ENCODE peak calls at places on chromosomes 2 and 18, in eight cellular contexts. K, M, A, F, S, W, L and V are unnamed samples. For H3K4me1, the result is how much of the 10 kb centered on the place peaks cover.

GRCh38 chr2:228417966-228418365 is 236.5 kb upstream of the SPHKAP start:
- DNase-seq in K (no peak), M (no peak), A (no peak), F (no peak), S (no peak), W (no peak), L (no peak), V (no peak)

GRCh38 chr2:8252997-8253694 is 428.7 kb upstream of the ID2 start:
- DNase-seq in K (no peak), M (no peak), A (no peak), F (no peak), S (no peak), W (no peak), L (no peak), V (no peak)

GRCh38 chr18:59996370-59996966 is 96.7 kb downstream of the PMAIP1 start:
- DNase-seq in K (no peak), M (peak), A (peak), F (no peak), S (no peak), W (peak), L (peak), V (no peak)

GRCh38 chr18:22564036-22564435 is 146.3 kb upstream of the CTAGE1 start:
- DNase-seq in K (no peak), M (no peak), A (no peak), F (no peak), S (no peak), W (peak), L (no peak), V (no peak)

GRCh38 chr2:9095690-9096089 is 92.2 kb upstream of the MBOAT2 start:
- DNase-seq in K (peak), M (no peak), A (no peak), F (no peak), S (peak), W (peak), L (no peak), V (peak)

GRCh38 chr2:7419814-7420213 is 502.6 kb downstream of the RNF144A start:
- DNase-seq in K (no peak), M (no peak), A (no peak), F (no peak), S (no peak), W (no peak), L (no peak), V (no peak)

GRCh38 chr2:271917-272316 is 7.2 kb downstream of the ACP1 start:
- DNase-seq in K (no peak), M (no peak), A (no peak), F (no peak), S (no peak), W (no peak), L (no peak), V (no peak)

GRCh38 chr2:12728221-12728777 is 11.6 kb downstream of the TRIB2 start:
- DNase-seq in K (no peak), M (no peak), A (no peak), F (no peak), S (no peak), W (no peak), L (no peak), V (peak)

GRCh38 chr2:240129731-240130392 is 6.2 kb downstream of the COPS9 start:
- DNase-seq in K (peak), M (no peak), A (no peak), F (no peak), S (no peak), W (no peak), L (no peak), V (peak)

GRCh38 chr2:159612255-159612901 is 4.0 kb downstream of the BAZ2B start:
- DNase-seq in K (no peak), M (no peak), A (no peak), F (no peak), S (no peak), W (peak), L (no peak), V (no peak)

GRCh38 chr18:55539240-55539639 is 48.8 kb downstream of the TCF4 start:
- DNase-seq in K (no peak), M (no peak), A (no peak), F (no peak), S (no peak), W (no peak), L (no peak), V (no peak)

GRCh38 chr18:24022141-24022540 is 7.6 kb downstream of the TTC39C start:
- DNase-seq in K (no peak), M (no peak), A (no peak), F (no peak), S (no peak), W (no peak), L (no peak), V (no peak)

GRCh38 chr2:71821856-71822255 is 325.8 kb downstream of the CYP26B1 start:
- DNase-seq in K (no peak), M (no peak), A (no peak), F (no peak), S (no peak), W (no peak), L (no peak), V (no peak)

GRCh38 chr2:160842286-160842685 is 317.9 kb upstream of the TANK start:
- DNase-seq in K (no peak), M (no peak), A (no peak), F (no peak), S (no peak), W (no peak), L (no peak), V (no peak)

GRCh38 chr2:126880262-126880800 is 18.4 kb upstream of the TEX51 start:
- DNase-seq in K (no peak), M (no peak), A (no peak), F (no peak), S (no peak), W (no peak), L (no peak), V (no peak)

GRCh38 chr2:134576478-134576877 is 142.3 kb downstream of the TMEM163 start:
- DNase-seq in K (no peak), M (no peak), A (no peak), F (no peak), S (no peak), W (no peak), L (no peak), V (no peak)

GRCh38 chr2:175630319-175631246 is 371.5 kb downstream of the LNPK start:
- DNase-seq in K (no peak), M (no peak), A (no peak), F (no peak), S (no peak), W (no peak), L (peak), V (no peak)

GRCh38 chr2:226137201-226137811 is 662.3 kb downstream of the IRS1 start:
- DNase-seq in K (no peak), M (no peak), A (no peak), F (no peak), S (no peak), W (no peak), L (peak), V (no peak)

GRCh38 chr2:53535234-53535867 is 232.3 kb upstream of the CHAC2 start:
- DNase-seq in K (no peak), M (no peak), A (no peak), F (no peak), S (no peak), W (no peak), L (no peak), V (no peak)

GRCh38 chr2:53075760-53076159 is 691.8 kb upstream of the CHAC2 start:
- DNase-seq in K (no peak), M (peak), A (no peak), F (no peak), S (no peak), W (no peak), L (no peak), V (no peak)

GRCh38 chr2:54561795-54562592 is 105.9 kb downstream of the SPTBN1 start:
- DNase-seq in K (no peak), M (no peak), A (no peak), F (no peak), S (no peak), W (no peak), L (no peak), V (no peak)

GRCh38 chr2:98771771-98772521 is 41.0 kb upstream of the MGAT4A start:
- DNase-seq in K (no peak), M (no peak), A (no peak), F (no peak), S (no peak), W (no peak), L (no peak), V (peak)

GRCh38 chr2:202339052-202339870 is 36.9 kb upstream of the BMPR2 start:
- DNase-seq in K (no peak), M (no peak), A (peak), F (no peak), S (no peak), W (peak), L (peak), V (no peak)

GRCh38 chr2:161423351-161424178 is 7.5 kb downstream of the TBR1 start:
- DNase-seq in K (no peak), M (no peak), A (no peak), F (no peak), S (no peak), W (no peak), L (no peak), V (no peak)

GRCh38 chr18:77366725-77367641 is 117.3 kb downstream of the GALR1 start:
- DNase-seq in K (no peak), M (peak), A (peak), F (peak), S (peak), W (no peak), L (peak), V (no peak)

GRCh38 chr2:136363921-136364320 is 246.0 kb upstream of the CXCR4 start:
- DNase-seq in K (no peak), M (no peak), A (no peak), F (no peak), S (no peak), W (peak), L (no peak), V (no peak)

GRCh38 chr2:178865121-178865520 is 57.9 kb upstream of the TTN start:
- DNase-seq in K (no peak), M (no peak), A (no peak), F (no peak), S (peak), W (peak), L (no peak), V (no peak)

GRCh38 chr2:80464275-80464674 is 159.7 kb upstream of the LRRTM1 start:
- DNase-seq in K (no peak), M (no peak), A (no peak), F (no peak), S (no peak), W (no peak), L (no peak), V (no peak)

DNA sequence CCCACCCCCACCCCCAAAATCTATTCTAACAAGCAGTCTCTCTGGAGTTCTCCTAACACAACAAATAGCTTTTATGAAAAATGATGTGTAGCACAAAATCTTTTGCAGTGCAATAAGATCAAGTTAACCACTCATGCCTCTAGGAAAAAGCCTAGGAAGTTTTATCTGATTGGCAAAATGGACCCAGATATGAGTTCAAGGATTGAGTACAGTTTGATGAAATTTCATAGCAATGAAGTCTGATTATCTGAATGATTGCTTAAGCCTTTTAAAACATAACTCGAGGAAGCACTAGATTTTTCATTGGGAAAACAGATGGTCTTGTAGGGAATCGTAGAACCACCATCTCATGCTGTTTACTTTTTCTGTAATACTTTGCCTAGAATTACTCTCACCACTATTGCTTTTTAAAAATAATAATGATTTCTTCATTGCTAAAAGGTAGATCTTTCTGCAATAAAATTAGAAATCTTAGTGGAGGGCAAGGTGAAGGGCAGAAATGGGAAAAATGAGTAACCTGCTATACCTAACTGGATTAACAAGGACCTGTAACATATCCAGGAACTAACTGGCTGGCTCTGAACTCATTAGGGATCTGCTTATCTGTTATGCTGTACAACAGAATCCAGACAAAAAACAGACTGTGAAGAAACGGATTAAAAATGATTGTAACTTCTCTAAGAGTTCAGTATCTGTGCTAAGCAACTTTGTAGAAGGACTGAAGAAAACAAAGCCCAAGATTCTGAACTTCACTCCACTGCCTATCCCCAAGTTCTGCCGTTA is 73.7 kb upstream of the ETAA1 start:
- DNase-seq in K (no peak), M (no peak), A (no peak), F (no peak), S (no peak), W (no peak), L (no peak), V (no peak)
- H3K4me1 ChIP-seq in K (under half), M (under half), A (under half), F (under half), S (under half), W (under half), L (under half), V (under half)

GRCh38 chr2:164032995-164033394 is 297.2 kb upstream of the FIGN start:
- DNase-seq in K (no peak), M (no peak), A (no peak), F (no peak), S (no peak), W (no peak), L (no peak), V (no peak)

GRCh38 chr2:164023896-164024295 is 288.1 kb upstream of the FIGN start:
- DNase-seq in K (no peak), M (no peak), A (no peak), F (no peak), S (peak), W (no peak), L (no peak), V (no peak)

GRCh38 chr2:164024396-164024795 is 288.6 kb upstream of the FIGN start:
- DNase-seq in K (no peak), M (no peak), A (no peak), F (no peak), S (no peak), W (no peak), L (no peak), V (no peak)

GRCh38 chr2:164030623-164031022 is 294.8 kb upstream of the FIGN start:
- DNase-seq in K (no peak), M (no peak), A (no peak), F (no peak), S (no peak), W (no peak), L (no peak), V (no peak)

DNA sequence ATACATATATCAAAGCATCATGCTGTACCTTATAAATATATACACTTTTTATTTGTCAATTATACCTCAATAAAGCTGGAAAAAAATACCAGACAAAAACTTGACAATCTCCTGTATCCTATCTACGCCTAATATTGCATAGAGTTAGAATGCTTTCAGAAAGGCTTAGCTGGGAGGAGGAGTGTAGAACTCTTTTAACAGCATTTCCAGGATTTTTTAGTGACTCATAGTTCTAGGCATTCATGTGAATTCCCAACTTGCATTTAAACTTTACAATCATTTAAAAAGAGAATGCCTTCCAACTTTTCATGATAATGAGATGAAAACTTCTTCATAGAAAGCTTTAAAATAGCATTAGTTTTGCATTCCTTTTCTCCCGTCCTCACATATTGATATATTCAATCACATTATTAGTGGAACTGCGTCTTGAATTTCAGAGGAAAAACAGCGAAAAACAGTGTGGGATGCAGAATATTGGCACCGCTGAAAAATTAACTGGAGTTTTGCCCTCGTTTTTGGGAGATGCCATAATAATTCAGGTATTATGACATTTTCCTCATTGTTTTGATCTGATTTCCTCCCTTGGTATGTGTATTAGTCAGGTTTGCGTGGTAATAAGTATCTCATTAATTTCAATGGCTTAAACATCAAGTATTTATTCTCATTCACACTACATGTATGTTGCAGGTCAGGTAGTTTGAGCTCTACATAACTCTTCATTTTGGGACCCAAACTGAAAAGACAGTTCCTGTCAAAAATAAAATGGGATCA is 293.1 kb upstream of the FIGN start:
- DNase-seq in K (no peak), M (no peak), A (no peak), F (no peak), S (no peak), W (no peak), L (no peak), V (no peak)
- H3K4me3 ChIP-seq in K (no peak), M (no peak), A (no peak), F (no peak), S (no peak), W (no peak), L (no peak), V (no peak)

GRCh38 chr2:28951910-28952805 is 28.9 kb upstream of the TOGARAM2 start:
- DNase-seq in K (no peak), M (peak), A (no peak), F (peak), S (no peak), W (no peak), L (peak), V (no peak)
- TF ChIP-seq POLR2A in K (no peak), M (no peak), A (no peak), F (no peak), S (no peak), W (no peak), L (no peak), V (no peak)

GRCh38 chr2:1546023-1546591 is 132.8 kb downstream of the TPO start:
- DNase-seq in K (no peak), M (peak), A (peak), F (no peak), S (no peak), W (peak), L (peak), V (no peak)
- H3K4me1 ChIP-seq in K (under half), M (under half), A (under half), F (under half), S (under half), W (under half), L (under half), V (under half)

DNA sequence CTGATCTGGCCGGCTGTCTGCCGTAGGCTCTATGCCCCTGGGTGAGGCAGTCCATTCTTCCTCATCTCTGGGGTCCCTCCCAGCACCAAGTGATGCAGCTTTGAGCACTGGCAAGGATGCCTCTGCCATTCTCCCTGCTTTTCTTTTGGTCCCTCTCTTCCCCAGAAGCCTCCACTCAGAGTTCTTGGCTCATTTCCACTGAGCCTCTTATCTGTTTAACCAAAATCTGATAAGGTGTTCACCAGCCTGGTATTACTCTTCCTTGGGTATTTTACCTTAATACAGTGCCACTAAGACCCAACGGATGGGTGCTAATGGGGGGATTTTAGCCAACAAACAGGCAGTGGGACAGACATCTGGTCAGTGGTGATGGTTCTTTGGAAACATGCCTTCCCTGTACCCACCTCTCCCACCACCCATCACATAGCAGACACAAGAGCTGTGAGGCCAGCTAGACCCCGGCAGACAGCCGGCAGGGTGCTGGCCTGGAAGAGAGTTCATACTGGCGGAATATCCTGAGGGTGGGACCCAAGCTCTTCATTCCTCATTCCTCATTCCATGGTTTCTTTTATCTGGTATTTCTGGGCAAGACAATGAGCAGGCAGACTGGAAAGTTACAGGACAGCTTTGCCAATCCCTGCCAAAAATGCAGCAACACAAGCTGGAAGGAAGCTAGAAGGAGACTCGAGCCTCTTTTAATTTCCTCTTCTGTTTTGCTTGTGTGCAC is 34.6 kb downstream of the ZBTB7C start:
- DNase-seq in K (no peak), M (no peak), A (no peak), F (no peak), S (no peak), W (no peak), L (no peak), V (no peak)
- H3K4me3 ChIP-seq in K (no peak), M (no peak), A (no peak), F (no peak), S (no peak), W (no peak), L (no peak), V (no peak)

GRCh38 chr2:85577386-85578242 is at the start of gene VAMP8:
- DNase-seq in K (peak), M (no peak), A (no peak), F (no peak), S (peak), W (peak), L (peak), V (peak)
- TF ChIP-seq POLR2A in K (peak), M (no peak), A (no peak), F (no peak), S (no peak), W (no peak), L (peak), V (no peak)

GRCh38 chr2:86313341-86313740 is 24.1 kb downstream of the REEP1 start:
- DNase-seq in K (no peak), M (no peak), A (no peak), F (no peak), S (no peak), W (no peak), L (no peak), V (no peak)

GRCh38 chr2:86309966-86310365 is 27.5 kb downstream of the REEP1 start:
- DNase-seq in K (no peak), M (no peak), A (no peak), F (no peak), S (no peak), W (no peak), L (no peak), V (no peak)

GRCh38 chr2:86308984-86309695 is 28.3 kb downstream of the REEP1 start:
- DNase-seq in K (no peak), M (no peak), A (no peak), F (no peak), S (no peak), W (no peak), L (no peak), V (no peak)

GRCh38 chr2:86314125-86314524 is 23.3 kb downstream of the REEP1 start:
- DNase-seq in K (no peak), M (no peak), A (no peak), F (no peak), S (no peak), W (no peak), L (no peak), V (no peak)

DNA sequence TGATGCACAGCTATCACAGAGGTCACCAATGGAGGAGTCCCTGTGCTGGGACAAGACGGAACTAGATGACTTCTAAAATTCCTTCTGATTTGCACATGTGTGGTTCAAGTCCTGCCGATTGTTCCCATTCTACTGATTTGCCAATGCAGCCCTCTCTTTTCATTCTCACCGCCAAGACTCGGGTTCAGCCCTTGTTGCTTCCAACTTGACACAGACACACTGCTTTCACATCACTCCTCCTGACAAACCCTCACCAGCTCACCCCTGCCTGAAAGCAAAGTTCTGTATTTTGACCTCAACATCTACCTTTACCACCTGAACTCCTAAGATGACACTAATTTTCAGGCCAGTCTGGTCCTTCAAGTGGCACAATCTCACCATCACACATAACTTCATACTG is 25.5 kb downstream of the REEP1 start:
- DNase-seq in K (no peak), M (no peak), A (no peak), F (no peak), S (no peak), W (no peak), L (no peak), V (no peak)
- H3K4me1 ChIP-seq in K (under half), M (under half), A (under half), F (under half), S (under half), W (under half), L (under half), V (under half)